ENCODE peak calls at places on chromosomes 12 and 14, in four cellular contexts. I is H1, E is IMR-90, L is mesendoderm. M is an unnamed sample.

GRCh38 chr12:115762934-115763333 is 514.6 kb downstream of the MED13L start:
- DNase-seq in L (no peak), I (no peak), E (no peak), M (no peak)

GRCh38 chr12:105331805-105332251 is 1.3 kb downstream of the C12orf75 start:
- DNase-seq in I (no peak), E (no peak), L (peak; percentile 54), M (peak; percentile 48)

GRCh38 chr14:100827140-100827517 is 1.2 kb downstream of the MEG3 start:
- DNase-seq in L (no peak), I (no peak), E (peak; percentile 16), M (no peak)

GRCh38 chr14:31843361-31844091 is 233.6 kb upstream of the ARHGAP5 start:
- DNase-seq in I (no peak), L (no peak), E (peak; percentile 19), M (no peak)

GRCh38 chr12:91896725-91897515 is 248.7 kb downstream of the BTG1 start:
- DNase-seq in L (no peak), I (no peak), E (no peak), M (no peak)

GRCh38 chr12:120132863-120133385 is 16.4 kb upstream of the RAB35 start:
- DNase-seq in L (no peak), E (no peak), I (no peak), M (no peak)

GRCh38 chr12:11962795-11963347 is 107.9 kb upstream of the BCL2L14 start:
- DNase-seq in L (no peak), E (no peak), I (no peak), M (no peak)

GRCh38 chr12:57360468-57360867 is 70.4 kb downstream of the R3HDM2 start:
- DNase-seq in E (no peak), L (no peak), I (no peak), M (no peak)

GRCh38 chr12:1444142-1444516 is 150.3 kb downstream of the FBXL14 start:
- DNase-seq in I (no peak), L (no peak), E (no peak), M (no peak)

GRCh38 chr14:92531151-92531873 is 17.7 kb downstream of the RIN3 start:
- DNase-seq in L (no peak), E (no peak), I (no peak), M (no peak)

GRCh38 chr14:91395998-91396660 is 21.5 kb downstream of the CCDC88C start:
- DNase-seq in L (no peak), I (peak; percentile 48), E (no peak), M (no peak)

GRCh38 chr12:6946920-6947374 is 3.1 kb downstream of the C12orf57 start:
- DNase-seq in L (peak; percentile 25), I (no peak), E (no peak), M (no peak)

GRCh38 chr14:75165586-75166391 is 10.6 kb downstream of the TMED10 start:
- DNase-seq in L (no peak), E (no peak), I (no peak), M (no peak)

GRCh38 chr12:105935106-105935505 is 203.6 kb downstream of the NUAK1 start:
- DNase-seq in E (peak; percentile 29), L (no peak), I (no peak), M (no peak)

GRCh38 chr12:106145539-106146447 is 7.0 kb upstream of the NUAK1 start:
- DNase-seq in E (no peak), I (no peak), L (peak; percentile 76), M (peak; percentile 27)

GRCh38 chr12:131597327-131597726 is 113.6 kb upstream of the SFSWAP start:
- DNase-seq in I (no peak), L (no peak), E (no peak), M (no peak)

GRCh38 chr12:130835011-130835410 is 4.0 kb downstream of the STX2 start:
- DNase-seq in L (no peak), I (no peak), E (no peak), M (peak; percentile 20)

DNA sequence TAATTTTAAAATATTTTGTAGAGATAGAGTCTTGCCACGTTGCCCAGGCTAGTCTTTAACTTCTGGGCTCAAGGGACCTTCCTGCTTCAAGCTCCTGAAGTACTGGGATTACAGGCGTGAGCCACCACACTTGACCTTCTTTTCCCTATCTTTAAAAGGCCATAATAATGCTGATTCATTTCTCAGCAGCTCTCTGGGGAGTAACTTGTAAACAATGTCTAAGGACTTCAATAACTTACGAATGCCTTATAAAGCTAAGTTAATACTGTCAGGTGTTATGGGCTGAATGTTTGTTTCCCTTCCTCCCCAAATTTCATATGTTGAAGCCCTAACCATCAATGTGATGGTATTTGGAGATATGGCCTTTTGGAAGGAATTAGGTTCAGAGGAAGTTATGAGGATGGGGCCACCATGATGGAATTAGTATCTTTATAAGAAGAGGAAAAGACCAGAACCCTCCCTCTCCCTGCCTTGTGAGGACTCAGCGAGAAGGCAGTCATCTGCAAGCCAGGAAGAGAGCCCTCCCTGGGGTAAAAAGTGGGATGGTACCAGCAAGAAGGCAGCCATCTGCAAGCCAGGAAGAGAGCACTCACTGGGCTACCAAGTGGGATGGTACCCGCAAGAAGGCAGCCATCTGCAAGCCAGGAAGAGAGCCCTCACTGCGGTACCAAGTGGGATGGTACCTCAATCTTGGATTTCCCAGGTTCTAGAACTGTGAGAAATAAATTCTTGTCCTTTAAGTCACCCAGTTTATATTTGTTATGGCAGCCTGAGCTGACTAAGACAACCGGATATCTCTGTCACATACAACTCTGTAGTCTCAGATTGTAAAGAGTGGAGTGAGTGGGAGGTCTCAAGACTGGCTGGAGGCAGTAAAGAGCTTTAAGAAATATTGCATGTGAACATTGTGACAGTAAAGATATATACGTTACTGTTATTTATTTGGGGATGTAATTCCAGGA is 16.3 kb upstream of the YBX3 start:
- DNase-seq in I (no peak), L (no peak), E (no peak), M (no peak)
- H3K56ac ChIP-seq in I (no peak overlapping the region), L (no peak overlapping the region), E (no peak overlapping the region), M (no peak overlapping the region)

GRCh38 chr12:94679554-94679953 is 29.2 kb upstream of the TMCC3 start:
- DNase-seq in L (peak; percentile 18), I (peak; percentile 38), E (no peak), M (peak; percentile 44)
- H3K56ac ChIP-seq in L (no peak overlapping the region), I (no peak overlapping the region), E (no peak overlapping the region), M (no peak overlapping the region)

DNA sequence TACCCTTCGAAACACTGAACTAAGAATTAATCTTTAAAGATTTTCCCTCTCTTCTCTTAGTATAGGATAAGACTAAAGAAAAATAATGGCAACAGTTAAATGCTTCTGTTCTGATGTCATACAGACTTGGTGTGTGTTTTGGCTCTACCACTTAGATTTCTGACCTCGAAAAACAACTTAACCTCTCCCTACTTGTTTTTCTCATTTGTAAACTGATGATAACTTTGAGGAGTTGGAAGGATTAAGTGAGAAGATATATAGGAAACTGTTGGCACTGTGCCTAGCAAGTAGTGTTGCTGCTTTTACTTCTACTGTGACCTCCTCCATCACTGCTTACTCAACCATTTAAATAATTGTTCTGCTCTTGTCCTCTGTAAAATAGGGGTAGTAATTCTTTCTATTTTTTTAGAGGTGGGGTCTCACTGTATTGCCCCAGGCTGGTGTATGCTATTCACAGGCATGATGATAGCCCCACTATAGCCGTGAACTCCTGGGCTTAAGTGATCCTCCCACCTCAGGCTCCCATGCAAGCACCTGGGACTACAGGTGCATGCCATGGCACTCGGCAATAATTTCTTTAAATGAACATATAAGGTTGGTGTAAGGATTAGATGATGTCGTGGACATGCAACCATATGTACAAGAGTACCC is 22.4 kb downstream of the PALS1 start:
- DNase-seq in I (no peak), E (peak; percentile 87), L (no peak), M (no peak)
- H3K56ac ChIP-seq in I (no peak overlapping the region), E (no peak overlapping the region), L (no peak overlapping the region), M (no peak overlapping the region)

GRCh38 chr14:103898204-103898603 is 30.1 kb upstream of the TDRD9 start:
- DNase-seq in E (no peak), L (no peak), I (no peak), M (no peak)
- H3K56ac ChIP-seq in E (no peak overlapping the region), L (no peak overlapping the region), I (no peak overlapping the region), M (no peak overlapping the region)

M was measured in H9.